ENCODE peak calls at places on chromosomes 6 and 20, in ten cellular contexts. H is stomach, R is SK-N-SH, L is A549, E is HepG2, K is sigmoid colon, U is tibial nerve, I is esophagus muscularis mucosa, O is K562, N is transverse colon. D is an unnamed sample. For H3K4me1, the result is how much of the 10 kb centered on the place peaks cover.

GRCh38 chr20:38729767-38730166 is 5.5 kb downstream of the SLC32A1 start:
- DNase-seq in E (no peak), R (no peak), U (no peak), H (no peak), O (no peak), K (no peak), L (no peak), N (no peak), I (no peak), D (no peak)

GRCh38 chr6:159939591-159940016 is 29.3 kb upstream of the IGF2R start:
- DNase-seq in R (no peak), U (no peak), L (no peak), K (no peak), N (no peak), O (no peak), I (no peak), H (peak), E (no peak), D (no peak)

GRCh38 chr6:106757267-106757666 is 127.9 kb downstream of the QRSL1 start:
- DNase-seq in K (no peak), R (no peak), H (no peak), O (peak), E (peak), L (peak), I (no peak), U (no peak), N (no peak), D (no peak)

GRCh38 chr6:119147101-119148053 is 68.9 kb upstream of the FAM184A start:
- DNase-seq in E (peak), K (peak), R (no peak), U (peak), I (peak), O (peak), N (peak), H (peak), L (peak), D (peak)

GRCh38 chr6:148934534-148934933 is 187.7 kb downstream of the UST start:
- DNase-seq in I (no peak), K (peak), N (peak), R (no peak), L (no peak), E (no peak), U (peak), O (no peak), H (no peak), D (peak)

GRCh38 chr6:108699290-108700041 is 138.7 kb downstream of the FOXO3 start:
- DNase-seq in I (no peak), E (no peak), K (no peak), R (no peak), N (no peak), H (no peak), L (no peak), U (no peak), O (no peak), D (no peak)

GRCh38 chr20:24502184-24502583 is 32.8 kb downstream of the SYNDIG1 start:
- DNase-seq in L (peak), U (no peak), H (no peak), N (no peak), K (peak), R (peak), E (no peak), I (no peak), O (no peak), D (no peak)

GRCh38 chr6:17987576-17988421 is at the start of gene KIF13A:
- DNase-seq in L (peak), U (peak), O (peak), I (peak), H (peak), K (peak), R (peak), N (peak), E (peak), D (peak)

GRCh38 chr6:47209632-47210031 is 100.1 kb downstream of the TNFRSF21 start:
- DNase-seq in H (no peak), R (no peak), I (no peak), U (no peak), K (no peak), N (no peak), E (no peak), O (no peak), L (no peak), D (no peak)

GRCh38 chr6:148747493-148748160 is 797 bp downstream of the UST start:
- DNase-seq in R (peak), L (peak), K (peak), O (no peak), I (no peak), N (peak), E (no peak), H (peak), U (peak), D (peak)

GRCh38 chr6:128605961-128606360 is 85.6 kb upstream of the PTPRK start:
- DNase-seq in K (no peak), O (no peak), H (no peak), L (no peak), E (no peak), U (no peak), I (no peak), N (no peak), R (no peak), D (no peak)

GRCh38 chr6:170269151-170269872 is 21.6 kb downstream of the DLL1 start:
- DNase-seq in L (no peak), R (no peak), N (peak), O (no peak), K (no peak), I (no peak), E (no peak), H (no peak), U (no peak), D (no peak)

GRCh38 chr6:156928972-156929371 is 151.8 kb downstream of the ARID1B start:
- DNase-seq in I (no peak), U (no peak), R (no peak), O (no peak), H (no peak), K (no peak), E (no peak), L (no peak), N (no peak), D (no peak)

GRCh38 chr20:46951840-46952497 is 57.3 kb downstream of the EYA2 start:
- DNase-seq in E (no peak), R (no peak), L (no peak), O (no peak), N (no peak), H (no peak), U (no peak), I (no peak), K (peak), D (no peak)

GRCh38 chr20:40189621-40190020 is 499.4 kb downstream of the MAFB start:
- DNase-seq in N (no peak), L (no peak), E (no peak), K (no peak), U (no peak), R (no peak), H (no peak), I (no peak), O (no peak), D (no peak)

GRCh38 chr20:25292176-25292891 is 44.4 kb downstream of the PYGB start:
- DNase-seq in O (no peak), L (no peak), N (no peak), K (no peak), H (no peak), R (no peak), U (no peak), E (no peak), I (no peak), D (no peak)

GRCh38 chr6:108839068-108839467 is 9.2 kb upstream of the ARMC2 start:
- DNase-seq in O (no peak), H (no peak), R (peak), U (no peak), N (no peak), E (no peak), I (no peak), K (no peak), L (no peak), D (no peak)

GRCh38 chr6:113854531-113855499 is 2.3 kb upstream of the MARCKS start:
- DNase-seq in U (peak), L (peak), E (peak), K (peak), I (no peak), N (peak), H (peak), O (peak), R (peak), D (peak)

GRCh38 chr6:18248698-18249097 is 15.6 kb downstream of the DEK start:
- DNase-seq in K (no peak), O (no peak), U (no peak), R (no peak), E (no peak), I (no peak), H (no peak), N (no peak), L (no peak), D (no peak)

GRCh38 chr6:21352131-21352530 is 241.4 kb upstream of the SOX4 start:
- DNase-seq in I (no peak), R (no peak), O (no peak), N (no peak), K (no peak), E (no peak), U (no peak), L (no peak), H (no peak), D (no peak)

GRCh38 chr6:119172813-119173212 is 94.3 kb upstream of the FAM184A start:
- DNase-seq in K (no peak), H (no peak), O (peak), R (no peak), L (no peak), U (no peak), I (no peak), N (no peak), E (peak), D (no peak)

GRCh38 chr20:1946442-1946761 is 47.5 kb downstream of the PDYN start:
- DNase-seq in H (no peak), L (no peak), K (no peak), I (no peak), O (no peak), E (no peak), N (no peak), U (no peak), R (no peak), D (no peak)

GRCh38 chr6:75747371-75747984 is 1.6 kb upstream of the MYO6 start:
- DNase-seq in L (no peak), I (no peak), N (peak), O (no peak), R (no peak), K (no peak), H (peak), E (no peak), U (no peak), D (no peak)

GRCh38 chr6:73521351-73522254 is 771 bp upstream of the EEF1A1 start:
- DNase-seq in L (peak), H (no peak), I (no peak), K (peak), N (no peak), E (peak), U (peak), O (peak), R (peak), D (peak)

GRCh38 chr20:50129662-50130345 is 16.9 kb upstream of the UBE2V1 start:
- DNase-seq in R (peak), H (no peak), L (peak), K (peak), O (peak), U (no peak), E (no peak), I (no peak), N (no peak), D (no peak)

GRCh38 chr6:138007014-138007472 is 100.2 kb downstream of the PERP start:
- DNase-seq in K (no peak), H (peak), L (peak), E (peak), I (no peak), O (peak), R (peak), U (no peak), N (peak), D (no peak)

GRCh38 chr20:51930775-51931174 is 128.5 kb upstream of the SALL4 start:
- DNase-seq in N (no peak), R (no peak), E (no peak), K (no peak), L (peak), O (peak), U (no peak), I (no peak), H (no peak), D (no peak)

GRCh38 chr6:130965657-130966056 is 97.4 kb downstream of the EPB41L2 start:
- DNase-seq in N (no peak), L (no peak), O (no peak), K (no peak), I (no peak), E (no peak), U (peak), H (no peak), R (no peak), D (no peak)

GRCh38 chr6:157096522-157096921 is 226.8 kb downstream of the TMEM242 start:
- DNase-seq in O (no peak), U (no peak), E (peak), R (no peak), N (no peak), I (no peak), H (peak), L (no peak), K (no peak), D (no peak)

GRCh38 chr20:56358600-56359211 is at the start of gene FAM210B:
- DNase-seq in R (peak), H (peak), U (peak), I (no peak), L (peak), E (peak), K (peak), O (peak), N (peak), D (peak)

GRCh38 chr6:148851683-148852556 is 105.1 kb downstream of the UST start:
- DNase-seq in K (no peak), I (peak), R (no peak), H (peak), O (no peak), U (no peak), N (no peak), L (no peak), E (no peak), D (no peak)

GRCh38 chr6:111791415-111791814 is 81.8 kb downstream of the FYN start:
- DNase-seq in K (no peak), R (no peak), O (no peak), H (no peak), E (no peak), I (no peak), N (no peak), U (no peak), L (no peak), D (no peak)

GRCh38 chr6:137861550-137862337 is 5.3 kb upstream of the TNFAIP3 start:
- DNase-seq in E (no peak), N (no peak), U (no peak), O (peak), K (no peak), R (no peak), H (no peak), I (no peak), L (no peak), D (no peak)

GRCh38 chr6:85747654-85748053 is 105.0 kb upstream of the SYNCRIP start:
- DNase-seq in R (no peak), L (peak), E (peak), H (no peak), I (no peak), N (no peak), O (no peak), K (no peak), U (no peak), D (no peak)

GRCh38 chr6:145866449-145867401 is 52.1 kb upstream of the FBXO30 start:
- DNase-seq in H (no peak), K (no peak), E (no peak), R (no peak), L (no peak), U (no peak), I (no peak), N (no peak), O (no peak), D (no peak)

GRCh38 chr6:100175814-100176275 is 181.8 kb upstream of the MCHR2 start:
- DNase-seq in I (no peak), R (no peak), H (no peak), K (no peak), U (peak), E (peak), L (peak), N (no peak), O (peak), D (no peak)

GRCh38 chr6:123810214-123810613 is 6.5 kb downstream of the NKAIN2 start:
- DNase-seq in I (no peak), O (no peak), L (no peak), E (no peak), K (no peak), R (no peak), H (no peak), N (no peak), U (no peak), D (no peak)

GRCh38 chr6:47135772-47136171 is 93.6 kb upstream of the ADGRF1 start:
- DNase-seq in R (no peak), H (no peak), U (no peak), L (peak), N (no peak), O (peak), K (no peak), I (no peak), E (peak), D (no peak)

GRCh38 chr6:37732688-37733087 is 35.0 kb upstream of the MDGA1 start:
- DNase-seq in O (peak), R (no peak), K (no peak), L (no peak), U (no peak), N (no peak), E (no peak), H (no peak), I (no peak), D (no peak)

GRCh38 chr6:37735722-37736121 is 38.0 kb upstream of the MDGA1 start:
- DNase-seq in O (no peak), U (no peak), L (no peak), N (no peak), K (no peak), E (no peak), I (no peak), R (no peak), H (no peak), D (no peak)

GRCh38 chr6:37725967-37726366 is 28.3 kb upstream of the MDGA1 start:
- DNase-seq in E (no peak), L (peak), R (no peak), N (no peak), O (no peak), K (no peak), I (no peak), U (no peak), H (no peak), D (no peak)

GRCh38 chr6:37731888-37732287 is 34.2 kb upstream of the MDGA1 start:
- DNase-seq in K (no peak), U (no peak), L (peak), N (peak), H (peak), I (no peak), O (peak), R (no peak), E (no peak), D (no peak)
- TF ChIP-seq EP300 in K (no peak), U (no peak), L (no peak), N (no peak), H (no peak), I (no peak), O (no peak), R (no peak), E (no peak), D (no peak)

DNA sequence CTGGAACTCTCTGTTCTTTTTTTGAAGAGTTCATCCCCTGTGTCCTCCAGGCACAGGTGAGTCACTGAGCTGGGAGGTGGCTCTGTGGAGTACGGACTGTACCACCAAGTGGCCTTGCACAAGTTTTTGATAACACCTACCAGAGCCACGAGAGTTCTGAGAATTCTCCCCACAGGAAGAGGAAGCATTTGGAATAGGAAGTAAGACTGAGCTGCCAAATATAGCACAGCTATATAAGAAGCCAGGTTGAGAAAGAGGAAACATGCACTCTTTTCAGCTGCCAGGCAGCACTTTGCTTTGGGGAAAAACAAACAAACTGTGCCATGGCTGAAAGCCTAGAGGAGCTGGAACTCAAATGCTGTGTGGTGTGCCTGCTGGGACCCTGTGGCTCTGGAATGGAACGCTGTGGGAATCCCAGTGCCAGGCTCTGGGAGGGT is 70.8 kb upstream of the RIPOR2 start:
- DNase-seq in H (peak), K (peak), R (no peak), U (peak), E (no peak), L (no peak), N (peak), O (peak), I (no peak), D (peak)
- H3K4me1 ChIP-seq in H (under half), K (half or more), R (under half), U (under half), E (under half), L (under half), N (under half), O (under half), I (under half), D (under half)

GRCh38 chr20:53753880-53754459 is 160.3 kb upstream of the ZNF217 start:
- DNase-seq in E (peak), H (no peak), U (no peak), L (no peak), R (no peak), O (no peak), I (no peak), K (no peak), N (no peak), D (no peak)

GRCh38 chr20:53751394-53752368 is 158.0 kb upstream of the ZNF217 start:
- DNase-seq in U (no peak), O (peak), E (no peak), I (no peak), K (no peak), N (peak), L (peak), R (no peak), H (peak), D (no peak)

GRCh38 chr20:53750827-53751393 is 157.3 kb upstream of the ZNF217 start:
- DNase-seq in U (no peak), L (no peak), E (no peak), I (no peak), K (peak), R (peak), H (peak), O (peak), N (peak), D (no peak)

GRCh38 chr20:53752971-53753879 is 159.6 kb upstream of the ZNF217 start:
- DNase-seq in U (no peak), H (no peak), N (no peak), L (peak), R (no peak), K (no peak), O (peak), E (no peak), I (no peak), D (no peak)

DNA sequence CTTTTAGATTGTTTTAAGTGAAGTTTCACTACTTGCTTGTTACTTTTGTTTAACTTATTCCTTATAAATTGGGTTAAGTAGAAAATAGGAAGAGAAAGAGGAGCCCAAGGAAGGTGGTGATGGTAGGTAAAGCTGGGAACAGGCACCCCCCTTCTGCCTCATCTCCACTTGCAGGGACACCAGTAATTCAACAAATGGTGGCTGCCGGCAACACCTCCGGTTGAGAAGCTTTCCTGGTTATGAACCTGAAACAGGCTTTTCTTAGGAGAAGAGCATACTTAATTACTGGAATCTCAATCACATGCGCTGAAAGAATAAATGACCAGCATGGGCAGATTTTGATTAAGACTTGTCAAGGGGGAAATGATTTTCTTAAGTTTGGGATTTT is 158.9 kb upstream of the ZNF217 start:
- DNase-seq in R (no peak), H (no peak), O (peak), L (peak), I (no peak), N (no peak), U (no peak), K (no peak), E (no peak), D (no peak)
- TF ChIP-seq EP300 in R (no peak), H (no peak), O (no peak), L (no peak), I (no peak), N (no peak), U (no peak), K (no peak), E (no peak), D (no peak)

DNA sequence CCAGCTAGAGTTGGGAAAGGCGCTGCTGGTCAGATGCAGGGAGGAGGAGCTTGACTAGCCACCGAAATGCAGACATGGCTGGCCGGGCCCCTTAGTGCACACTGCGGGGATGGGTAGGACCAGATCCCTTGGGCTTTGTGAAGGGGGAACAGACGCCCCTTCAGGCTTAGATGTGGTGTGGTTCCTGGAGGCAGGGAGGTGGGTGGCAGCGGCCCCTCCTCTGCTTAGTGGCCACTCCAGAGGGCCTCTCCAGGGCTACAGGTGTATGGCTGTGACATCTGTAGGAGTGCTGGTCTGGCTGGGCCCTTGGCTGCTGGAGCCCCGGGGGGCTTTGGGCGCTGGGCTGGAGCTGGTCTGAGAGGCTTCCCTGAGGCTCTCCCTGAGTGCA is 5.9 kb downstream of the CCND3 start:
- DNase-seq in K (no peak), E (no peak), R (no peak), H (no peak), I (no peak), L (no peak), O (no peak), U (no peak), N (no peak), D (no peak)
- H3K4me1 ChIP-seq in K (under half), E (under half), R (under half), H (under half), I (under half), L (half or more), O (half or more), U (under half), N (under half), D (under half)

D was measured in ovary.